ENCODE peak calls at places on chromosome X, in ten cellular contexts. N is HCT116; S is heart right ventricle; O is cardiac muscle cell; F is hepatocyte; C is neuronal stem cell; P is PC-3; Y is astrocyte; R is CD4-positive, alpha-beta memory T cell; U is trophoblast cell. J is an unnamed sample.

GRCh38 chrX:136767104-136767941 is 13.4 kb downstream of the ARHGEF6 start:
- DNase-seq in N (no peak), S (peak; percentile 73), O (peak; percentile 67), F (peak; percentile 57), C (peak; percentile 40), P (peak; percentile 59), Y (peak; percentile 52), R (peak; percentile 63), U (peak; percentile 45), J (peak; percentile 48)

GRCh38 chrX:135985123-135985973 is at the start of gene SLC9A6:
- DNase-seq in N (no peak), S (peak; percentile 81), O (peak; percentile 57), F (peak; percentile 86), C (peak; percentile 51), P (peak; percentile 72), Y (no peak), R (peak; percentile 74), U (peak; percentile 17), J (peak; percentile 69)

GRCh38 chrX:154509455-154509854 is 6.6 kb downstream of the FAM3A start:
- DNase-seq in N (no peak), S (no peak), O (no peak), F (no peak), C (no peak), P (no peak), Y (no peak), R (no peak), U (no peak), J (no peak)

GRCh38 chrX:135625995-135626394 is 87.4 kb upstream of the CT45A1 start:
- DNase-seq in N (peak; percentile 2), S (no peak), O (peak; percentile 0), F (peak; percentile 7), C (no peak), P (peak; percentile 39), Y (no peak), R (no peak), U (no peak), J (no peak)

GRCh38 chrX:69948398-69948797 is 101.3 kb downstream of the AWAT2 start:
- DNase-seq in N (no peak), S (no peak), O (no peak), F (no peak), C (no peak), P (no peak), Y (no peak), R (no peak), U (no peak), J (no peak)

GRCh38 chrX:40108084-40108958 is 10.6 kb upstream of the BCOR start:
- DNase-seq in N (no peak), S (peak; percentile 26), O (peak; percentile 52), F (peak; percentile 82), C (no peak), P (peak; percentile 62), Y (no peak), R (no peak), U (no peak), J (peak; percentile 65)

GRCh38 chrX:41558531-41558930 is 111.4 kb downstream of the NYX start:
- DNase-seq in N (no peak), S (no peak), O (peak; percentile 41), F (no peak), C (no peak), P (peak; percentile 41), Y (no peak), R (no peak), U (no peak), J (peak; percentile 6)

GRCh38 chrX:20140410-20140809 is 1.2 kb downstream of the EIF1AX start:
- DNase-seq in N (no peak), S (no peak), O (no peak), F (no peak), C (no peak), P (no peak), Y (no peak), R (no peak), U (no peak), J (no peak)

GRCh38 chrX:29447867-29448266 is 767.5 kb upstream of the MAGEB2 start:
- DNase-seq in N (no peak), S (no peak), O (no peak), F (no peak), C (no peak), P (no peak), Y (peak; percentile 10), R (no peak), U (no peak), J (no peak)

GRCh38 chrX:3743821-3744439 is 30.5 kb upstream of the PRKX start:
- DNase-seq in N (no peak), S (no peak), O (no peak), F (no peak), C (no peak), P (no peak), Y (no peak), R (peak; percentile 84), U (no peak), J (peak; percentile 43)

GRCh38 chrX:133401539-133401938 is 13.8 kb downstream of the GPC4 start:
- DNase-seq in N (no peak), S (no peak), O (peak; percentile 8), F (no peak), C (no peak), P (no peak), Y (peak; percentile 41), R (no peak), U (no peak), J (no peak)

GRCh38 chrX:153649178-153649914 is 2.3 kb downstream of the DUSP9 start:
- DNase-seq in N (no peak), S (peak; percentile 28), O (peak; percentile 21), F (peak; percentile 62), C (no peak), P (peak; percentile 26), Y (no peak), R (no peak), U (peak; percentile 57), J (peak; percentile 18)

GRCh38 chrX:1537031-1537715 is at the start of gene P2RY8:
- DNase-seq in N (no peak), S (peak; percentile 37), O (peak; percentile 55), F (peak; percentile 43), C (no peak), P (peak; percentile 75), Y (no peak), R (peak; percentile 86), U (no peak), J (peak; percentile 35)

GRCh38 chrX:123803331-123803983 is 56.4 kb upstream of the XIAP start:
- DNase-seq in N (peak; percentile 79), S (no peak), O (peak; percentile 64), F (peak; percentile 69), C (peak; percentile 0), P (peak; percentile 90), Y (peak; percentile 84), R (peak; percentile 62), U (peak; percentile 72), J (peak; percentile 87)

DNA sequence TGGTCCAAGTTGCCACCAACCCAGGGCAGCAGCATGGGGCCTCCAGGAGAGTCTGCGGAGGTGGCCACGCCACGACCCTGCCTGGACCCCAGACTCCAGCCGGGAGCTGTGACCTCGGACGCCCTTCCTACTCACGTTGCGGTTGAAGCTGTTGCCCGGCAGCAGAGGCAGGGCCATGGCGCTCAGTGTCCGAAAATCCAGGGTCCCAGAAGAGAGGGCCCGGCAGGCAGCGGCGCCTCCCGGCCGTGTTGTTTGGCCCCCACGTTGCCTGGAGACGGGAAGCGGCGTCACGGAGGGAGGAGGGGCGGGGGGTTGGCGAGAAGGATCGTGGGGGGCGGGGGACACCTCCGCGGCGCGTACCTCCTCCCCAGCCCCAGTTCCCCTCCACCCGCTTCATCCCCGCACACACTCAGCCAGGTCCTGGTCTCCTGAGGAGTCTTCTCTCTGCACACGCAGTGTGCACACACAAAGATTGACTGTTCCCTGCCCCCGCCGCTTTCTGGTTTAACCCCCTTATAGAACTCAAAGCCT is at the start of gene EFHC2:
- DNase-seq in N (no peak), S (peak; percentile 60), O (peak; percentile 51), F (peak; percentile 51), C (no peak), P (peak; percentile 24), Y (peak; percentile 5), R (peak; percentile 73), U (no peak), J (peak; percentile 1)
- H3K27ac ChIP-seq in N (no peak within 1 kb of the TSS), S (peak within 1 kb of the TSS; percentile 39), O (no peak within 1 kb of the TSS), F (peak within 1 kb of the TSS; percentile 73), C (no peak within 1 kb of the TSS), P (no peak within 1 kb of the TSS), Y (no peak within 1 kb of the TSS), R (peak within 1 kb of the TSS; percentile 81), U (no peak within 1 kb of the TSS), J (peak within 1 kb of the TSS; percentile 75)

GRCh38 chrX:107753186-107753585 is 22.4 kb downstream of the TSC22D3 start:
- DNase-seq in N (no peak), S (no peak), O (no peak), F (no peak), C (no peak), P (no peak), Y (no peak), R (no peak), U (no peak), J (no peak)
- H3K27ac ChIP-seq in N (no peak overlapping the region), S (peak overlapping the region; percentile 67), O (peak overlapping the region; percentile 63), F (no peak overlapping the region), C (no peak overlapping the region), P (no peak overlapping the region), Y (no peak overlapping the region), R (no peak overlapping the region), U (no peak overlapping the region), J (no peak overlapping the region)

DNA sequence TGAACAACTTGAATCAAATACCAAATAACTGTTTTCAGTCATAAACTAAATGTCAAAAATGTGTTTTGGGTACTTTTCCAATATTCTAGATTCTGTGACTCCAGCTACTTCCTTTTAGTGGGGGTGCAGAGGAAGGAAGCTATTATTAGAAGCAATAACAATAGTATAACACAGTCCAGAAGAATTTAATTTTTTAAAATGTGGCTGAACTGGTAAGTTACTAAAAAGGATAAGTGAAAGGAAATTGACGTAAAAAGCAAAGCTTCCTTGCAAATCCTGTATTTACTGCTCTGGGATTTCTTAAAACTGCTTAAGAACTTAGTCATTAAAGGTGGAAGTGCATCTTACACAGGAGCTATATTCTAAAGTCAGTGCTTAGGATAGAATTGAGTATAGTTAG is 53.2 kb downstream of the MOSPD2 start:
- DNase-seq in N (no peak), S (no peak), O (no peak), F (no peak), C (no peak), P (no peak), Y (no peak), R (no peak), U (no peak), J (no peak)
- H3K27ac ChIP-seq in N (no peak overlapping the region), S (peak overlapping the region; percentile 70), O (no peak overlapping the region), F (no peak overlapping the region), C (no peak overlapping the region), P (no peak overlapping the region), Y (no peak overlapping the region), R (no peak overlapping the region), U (no peak overlapping the region), J (no peak overlapping the region)

DNA sequence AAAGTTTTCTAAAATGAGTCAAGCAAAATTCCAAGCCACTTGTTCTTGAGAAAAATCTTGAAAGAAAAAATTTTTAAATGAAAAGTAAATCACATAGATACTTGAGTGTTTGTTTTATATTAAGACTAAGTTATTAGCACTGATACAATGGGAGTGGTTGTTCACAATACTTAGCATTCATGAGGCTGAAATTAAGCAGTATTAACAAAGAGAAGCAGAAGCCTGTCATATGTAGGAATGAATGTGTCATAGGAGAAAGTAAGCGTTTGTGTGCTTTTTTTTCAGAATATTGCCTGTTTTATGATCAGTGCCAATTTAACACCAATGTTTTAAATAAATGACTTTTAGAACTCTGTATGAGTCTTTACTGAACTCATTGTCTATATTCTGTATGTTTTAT is 37.6 kb downstream of the PLS3 start:
- DNase-seq in N (no peak), S (no peak), O (no peak), F (no peak), C (no peak), P (no peak), Y (no peak), R (no peak), U (no peak), J (no peak)
- H3K27ac ChIP-seq in N (no peak overlapping the region), S (no peak overlapping the region), O (no peak overlapping the region), F (no peak overlapping the region), C (no peak overlapping the region), P (no peak overlapping the region), Y (no peak overlapping the region), R (no peak overlapping the region), U (no peak overlapping the region), J (no peak overlapping the region)

J was measured in small intestine.